ENCODE peak calls at places on chromosomes 11 and 22, in five cellular contexts. G is dorsolateral prefrontal cortex, B is kidney epithelial cell, E is colonic mucosa, H is PC-3. Z is an unnamed sample.

GRCh38 chr11:106021181-106021966 is 666 bp downstream of the MSANTD4 start:
- DNase-seq in G (peak), B (no peak), E (no peak), H (peak), Z (no peak)

GRCh38 chr11:67644042-67644441 is 4.5 kb upstream of the TBX10 start:
- DNase-seq in G (no peak), B (no peak), E (no peak), H (peak), Z (no peak)

GRCh38 chr11:64180871-64181270 is 5.1 kb upstream of the STIP1 start:
- DNase-seq in G (no peak), B (no peak), E (no peak), H (no peak), Z (no peak)

GRCh38 chr22:35480143-35480542 is 60.5 kb upstream of the RASD2 start:
- DNase-seq in G (no peak), B (peak), E (peak), H (peak), Z (no peak)

GRCh38 chr11:44315947-44316387 is 6.0 kb upstream of the ALX4 start:
- DNase-seq in G (no peak), B (no peak), E (no peak), H (no peak), Z (no peak)

GRCh38 chr11:131852757-131853156 is 482.3 kb downstream of the NTM start:
- DNase-seq in G (no peak), B (no peak), E (no peak), H (no peak), Z (no peak)

GRCh38 chr11:57464343-57465181 is 4.2 kb downstream of the RTN4RL2 start:
- DNase-seq in G (peak), B (no peak), E (no peak), H (no peak), Z (no peak)

GRCh38 chr11:10307411-10308207 is 2.7 kb downstream of the ADM start:
- DNase-seq in G (peak), B (no peak), E (peak), H (peak), Z (peak)

GRCh38 chr11:134322553-134322952 is 9.2 kb upstream of the GLB1L2 start:
- DNase-seq in G (no peak), B (no peak), E (no peak), H (no peak), Z (no peak)

GRCh38 chr22:16917144-16918003 is 90.6 kb downstream of the GAB4 start:
- DNase-seq in G (peak), B (peak), E (peak), H (peak), Z (peak)

GRCh38 chr22:26585104-26585790 is 4.7 kb downstream of the TPST2 start:
- DNase-seq in G (peak), B (peak), E (no peak), H (peak), Z (no peak)

GRCh38 chr22:46355996-46356471 is 20.5 kb downstream of the TRMU start:
- DNase-seq in G (no peak), B (no peak), E (no peak), H (no peak), Z (no peak)

GRCh38 chr11:17388609-17389204 is at the start of gene KCNJ11:
- DNase-seq in G (no peak), B (no peak), E (peak), H (no peak), Z (peak)

GRCh38 chr22:24086310-24086709 is 75.2 kb downstream of the CABIN1 start:
- DNase-seq in G (no peak), B (no peak), E (no peak), H (no peak), Z (no peak)

GRCh38 chr11:123640677-123641494 is 13.5 kb downstream of the SCN3B start:
- DNase-seq in G (peak), B (no peak), E (peak), H (peak), Z (peak)

GRCh38 chr11:44877908-44878459 is 72.7 kb downstream of the TP53I11 start:
- DNase-seq in G (no peak), B (no peak), E (no peak), H (no peak), Z (no peak)

GRCh38 chr22:50665212-50665611 is 7.4 kb upstream of the SHANK3 start:
- DNase-seq in G (no peak), B (no peak), E (no peak), H (no peak), Z (no peak)

GRCh38 chr11:83024270-83024854 is 47.3 kb downstream of the RAB30 start:
- DNase-seq in G (no peak), B (no peak), E (no peak), H (no peak), Z (no peak)

GRCh38 chr11:96257036-96257435 is 86.0 kb downstream of the MAML2 start:
- DNase-seq in G (no peak), B (no peak), E (no peak), H (no peak), Z (no peak)

GRCh38 chr22:31879585-31879984 is 64.8 kb upstream of the YWHAH start:
- DNase-seq in G (no peak), B (no peak), E (no peak), H (no peak), Z (no peak)

GRCh38 chr11:119371778-119372182 is 9.7 kb downstream of the USP2 start:
- DNase-seq in G (peak), B (no peak), E (no peak), H (peak), Z (no peak)

GRCh38 chr11:15819679-15820286 is 536.6 kb downstream of the SOX6 start:
- DNase-seq in G (peak), B (no peak), E (peak), H (peak), Z (peak)

GRCh38 chr11:92342886-92343285 is 118.3 kb downstream of the FAT3 start:
- DNase-seq in G (no peak), B (no peak), E (no peak), H (peak), Z (no peak)

GRCh38 chr11:109993786-109994185 is 99.4 kb upstream of the ZC3H12C start:
- DNase-seq in G (no peak), B (no peak), E (no peak), H (no peak), Z (no peak)

GRCh38 chr11:108496643-108497256 is 1.4 kb downstream of the POGLUT3 start:
- DNase-seq in G (no peak), B (no peak), E (no peak), H (peak), Z (no peak)

GRCh38 chr11:44634401-44635281 is 69.2 kb downstream of the CD82 start:
- DNase-seq in G (peak), B (peak), E (no peak), H (peak), Z (peak)

GRCh38 chr22:41619979-41620645 is 731 bp downstream of the DESI1 start:
- DNase-seq in G (peak), B (no peak), E (peak), H (peak), Z (peak)

GRCh38 chr11:70545626-70545945 is 147.3 kb downstream of the CTTN start:
- DNase-seq in G (peak), B (no peak), E (no peak), H (peak), Z (no peak)

GRCh38 chr11:10728779-10729472 is 22.1 kb upstream of the CTR9 start:
- DNase-seq in G (no peak), B (no peak), E (no peak), H (no peak), Z (no peak)

GRCh38 chr11:47235163-47235562 is 13.5 kb downstream of the ACP2 start:
- DNase-seq in G (no peak), B (no peak), E (no peak), H (no peak), Z (no peak)

GRCh38 chr22:45278125-45278524 is 6.6 kb upstream of the UPK3A start:
- DNase-seq in G (no peak), B (no peak), E (no peak), H (no peak), Z (no peak)

GRCh38 chr11:118927554-118928107 is 1.9 kb upstream of the BCL9L start:
- DNase-seq in G (no peak), B (no peak), E (no peak), H (peak), Z (no peak)

GRCh38 chr22:42473484-42474193 is 41.4 kb upstream of the NFAM1 start:
- DNase-seq in G (no peak), B (peak), E (peak), H (peak), Z (peak)

GRCh38 chr11:69808708-69809107 is 10.5 kb downstream of the FGF3 start:
- DNase-seq in G (no peak), B (no peak), E (no peak), H (no peak), Z (no peak)

GRCh38 chr22:27697888-27698287 is 103.7 kb downstream of the MN1 start:
- DNase-seq in G (no peak), B (no peak), E (no peak), H (no peak), Z (no peak)

GRCh38 chr11:61543606-61544306 is 35.2 kb downstream of the LRRC10B start:
- DNase-seq in G (no peak), B (no peak), E (no peak), H (peak), Z (no peak)

GRCh38 chr22:26887456-26887855 is 230.1 kb downstream of the MIAT start:
- DNase-seq in G (no peak), B (peak), E (no peak), H (no peak), Z (no peak)

DNA sequence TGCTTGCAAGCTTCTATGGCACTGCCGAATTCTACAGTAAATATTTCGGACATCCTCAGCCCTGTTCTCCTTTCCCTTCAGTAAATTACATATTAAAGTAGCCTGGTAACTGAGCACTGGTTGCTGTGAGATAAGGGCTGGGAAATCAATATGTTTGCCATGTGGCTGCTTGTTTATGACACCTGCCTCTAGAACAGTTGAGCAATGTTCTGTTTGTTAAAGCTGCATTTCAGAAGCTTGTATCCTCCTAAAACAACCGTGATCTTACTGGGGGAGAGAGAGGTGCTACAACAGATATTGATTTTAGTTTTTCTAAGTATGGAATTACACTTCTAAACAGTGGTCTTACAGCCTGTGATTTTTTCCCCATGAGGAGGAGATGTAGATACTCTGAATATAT is 39.4 kb downstream of the ZBTB16 start:
- DNase-seq in G (no peak), B (no peak), E (no peak), H (no peak), Z (peak)
- TF ChIP-seq CTCF in G (no peak), B (no peak), E (no peak), H (no peak), Z (no peak)

GRCh38 chr11:86287468-86287796 is 14.6 kb upstream of the HIKESHI start:
- DNase-seq in G (no peak), B (no peak), E (no peak), H (no peak), Z (no peak)

GRCh38 chr11:86292912-86293606 is 9.0 kb upstream of the HIKESHI start:
- DNase-seq in G (no peak), B (no peak), E (no peak), H (no peak), Z (no peak)

GRCh38 chr11:86294026-86294425 is 8.0 kb upstream of the HIKESHI start:
- DNase-seq in G (no peak), B (no peak), E (no peak), H (no peak), Z (no peak)

GRCh38 chr11:86288776-86289507 is 13.1 kb upstream of the HIKESHI start:
- DNase-seq in G (no peak), B (no peak), E (no peak), H (no peak), Z (no peak)

GRCh38 chr11:86291466-86292262 is 10.4 kb upstream of the HIKESHI start:
- DNase-seq in G (no peak), B (peak), E (peak), H (peak), Z (peak)
- TF ChIP-seq CTCF in G (peak), B (peak), E (peak), H (peak), Z (peak)

DNA sequence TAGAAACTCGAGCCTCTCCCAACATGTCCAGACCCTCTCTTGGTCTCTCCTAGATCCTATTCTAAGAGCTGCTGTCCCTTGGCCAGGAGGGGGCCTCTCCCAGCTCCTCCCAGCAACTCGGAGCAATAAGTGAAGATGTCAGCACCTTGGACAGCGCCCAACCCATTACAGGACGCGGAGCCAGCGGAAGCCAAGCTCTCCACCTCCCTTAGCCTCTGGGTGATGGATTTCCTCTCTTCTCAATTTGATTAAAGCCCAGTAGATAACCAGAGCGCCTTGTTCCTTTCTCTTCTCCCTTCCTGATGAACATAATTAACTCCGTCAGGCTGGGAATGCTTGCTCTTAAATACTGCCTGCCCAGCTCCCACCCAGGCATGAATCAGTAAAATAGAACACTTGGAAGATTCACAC is 26.2 kb upstream of the TPBGL start:
- DNase-seq in G (no peak), B (peak), E (peak), H (peak), Z (peak)
- TF ChIP-seq CTCF in G (no peak), B (peak), E (no peak), H (peak), Z (no peak)

GRCh38 chr22:22788460-22789037 is 99.1 kb upstream of the IGLL5 start:
- DNase-seq in G (no peak), B (no peak), E (no peak), H (no peak), Z (no peak)
- TF ChIP-seq CTCF in G (peak), B (no peak), E (no peak), H (peak), Z (no peak)

GRCh38 chr22:34105461-34106062 is 185.3 kb upstream of the LARGE1 start:
- DNase-seq in G (peak), B (no peak), E (peak), H (peak), Z (peak)
- TF ChIP-seq CTCF in G (peak), B (peak), E (peak), H (peak), Z (no peak)

GRCh38 chr11:120431633-120432032 is 79.9 kb upstream of the GRIK4 start:
- DNase-seq in G (no peak), B (peak), E (no peak), H (peak), Z (no peak)
- TF ChIP-seq CTCF in G (no peak), B (peak), E (no peak), H (peak), Z (no peak)

DNA sequence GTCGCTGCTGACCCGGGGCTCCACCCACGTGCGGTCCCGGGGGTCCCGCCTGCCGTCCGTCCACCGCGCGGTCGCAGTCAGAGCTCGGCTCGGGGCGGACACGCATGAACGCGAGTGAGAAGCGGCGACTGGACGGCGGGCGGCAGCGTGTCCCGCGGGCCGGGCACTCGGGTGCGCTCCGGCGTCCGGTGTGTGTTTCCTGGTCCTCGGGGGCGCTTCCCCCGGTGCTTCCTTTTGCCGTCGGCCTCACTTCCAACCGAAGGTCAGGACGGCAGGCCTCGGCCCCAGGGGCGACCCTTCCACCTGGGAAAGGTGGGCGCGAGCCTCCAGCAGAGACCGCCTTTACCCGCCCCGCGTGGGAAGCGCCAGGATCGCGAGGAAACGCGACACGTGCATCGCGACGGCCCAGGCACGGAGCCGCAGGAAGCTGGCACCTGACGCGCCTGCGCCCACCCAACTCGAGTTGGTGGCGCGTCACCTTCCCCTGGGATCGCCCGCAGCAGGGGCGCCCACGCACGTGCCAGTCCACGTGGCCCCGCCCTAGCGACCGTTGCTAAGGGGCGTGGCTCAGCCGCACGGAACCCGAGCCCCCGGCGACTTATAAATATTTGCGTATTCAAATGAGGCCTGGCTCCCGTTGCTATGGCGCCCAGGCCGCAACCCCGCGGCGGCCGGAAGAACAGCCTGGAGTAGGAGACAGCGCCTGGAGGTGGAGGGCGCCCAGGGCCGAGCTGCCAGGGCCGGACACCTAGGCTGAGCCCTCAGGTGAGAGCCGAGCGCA is at the start of gene LRRC56:
- DNase-seq in G (peak), B (peak), E (peak), H (peak), Z (peak)
- TF ChIP-seq CTCF in G (no peak), B (no peak), E (no peak), H (no peak), Z (no peak)

GRCh38 chr11:20387262-20388095 is at the start of gene PRMT3:
- DNase-seq in G (peak), B (peak), E (peak), H (peak), Z (peak)
- TF ChIP-seq CTCF in G (peak), B (peak), E (no peak), H (peak), Z (peak)

DNA sequence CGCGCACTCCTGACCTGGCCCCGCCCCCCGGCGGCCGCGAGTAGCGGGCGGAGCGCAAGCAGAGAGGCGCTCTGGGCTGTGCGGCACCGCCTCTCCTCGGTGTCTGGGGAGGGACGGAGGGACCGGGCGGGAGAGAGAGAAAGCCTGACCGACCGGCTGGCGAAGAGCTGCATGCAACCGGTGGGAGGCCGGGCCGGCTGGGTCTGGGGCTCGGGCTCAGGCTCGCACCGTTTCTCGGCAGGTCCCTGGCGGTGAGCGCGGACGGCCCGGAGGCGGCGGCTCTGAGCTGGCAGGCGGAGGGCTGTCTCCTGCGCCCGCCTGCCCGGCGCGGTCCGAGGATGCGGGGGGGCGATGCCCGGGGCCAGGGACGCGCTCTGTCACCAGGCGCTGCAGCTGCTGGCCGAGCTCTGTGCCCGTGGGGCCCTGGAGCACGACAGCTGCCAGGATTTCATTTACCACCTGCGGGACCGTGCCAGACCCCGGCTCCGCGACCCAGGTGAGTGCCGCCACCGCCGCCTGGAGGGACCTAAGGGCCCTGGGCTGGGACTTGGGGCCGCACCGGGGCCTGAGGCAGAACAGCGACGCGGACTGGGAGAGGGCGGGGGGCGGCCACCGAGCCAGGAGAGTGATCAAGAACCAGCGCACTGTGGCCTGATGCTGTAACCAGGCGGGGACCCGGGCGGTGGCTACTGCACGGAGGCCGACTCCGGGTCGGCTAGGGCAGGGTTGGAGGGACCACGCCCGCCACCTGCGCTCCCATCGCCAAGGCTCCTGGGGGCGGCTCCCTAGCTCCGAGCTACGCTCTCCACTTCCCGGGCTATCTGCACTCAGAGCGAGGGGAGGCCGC is at the start of gene SYT9:
- DNase-seq in G (peak), B (no peak), E (peak), H (peak), Z (no peak)
- TF ChIP-seq CTCF in G (peak), B (no peak), E (no peak), H (no peak), Z (no peak)